ENCODE peak calls at places on chromosomes 12 and 14, in four cellular contexts. L, K, B and F are unnamed samples.
A peak's percentile ranks its signal among the peaks of the same experiment; 100 is the strongest.

GRCh38 chr12:122079038-122079531 is 529 bp downstream of the MLXIP start:
- DNase-seq in L (peak; percentile 62), K (no peak), B (no peak), F (no peak)

GRCh38 chr12:95102916-95103671 is 29.7 kb upstream of the NR2C1 start:
- DNase-seq in L (peak; percentile 95), K (peak; percentile 94), B (no peak), F (peak; percentile 9)

GRCh38 chr12:116717466-116718457 is 20.1 kb downstream of the SPRING1 start:
- DNase-seq in L (no peak), K (no peak), B (peak; percentile 75), F (no peak)

GRCh38 chr12:119911147-119911546 is 34.0 kb upstream of the CIT start:
- DNase-seq in L (peak; percentile 88), K (peak; percentile 2), B (no peak), F (no peak)

GRCh38 chr12:22018860-22019259 is 27.2 kb upstream of the CMAS start:
- DNase-seq in L (no peak), K (no peak), B (no peak), F (peak; percentile 34)

GRCh38 chr12:12480074-12480473 is 82.6 kb downstream of the DUSP16 start:
- DNase-seq in L (no peak), K (no peak), B (no peak), F (no peak)

GRCh38 chr14:94390372-94391086 is 2.1 kb upstream of the SERPINA1 start:
- DNase-seq in L (no peak), K (no peak), B (peak; percentile 69), F (no peak)

GRCh38 chr14:77131206-77131605 is 10.4 kb downstream of the ZDHHC22 start:
- DNase-seq in L (no peak), K (no peak), B (no peak), F (no peak)

GRCh38 chr12:18158774-18159557 is 69.0 kb upstream of the RERGL start:
- DNase-seq in L (no peak), K (no peak), B (no peak), F (no peak)

GRCh38 chr12:15928345-15928744 is 17.2 kb downstream of the DERA start:
- DNase-seq in L (peak; percentile 82), K (peak; percentile 70), B (no peak), F (no peak)

GRCh38 chr12:96189781-96190180 is 4.4 kb upstream of the ELK3 start:
- DNase-seq in L (no peak), K (no peak), B (no peak), F (no peak)
- H3K4me3 ChIP-seq in L (no peak overlapping the region), K (no peak overlapping the region), B (no peak overlapping the region), F (no peak overlapping the region)

GRCh38 chr12:52278530-52278929 is 4.1 kb downstream of the KRT86 start:
- DNase-seq in L (no peak), K (no peak), B (no peak), F (no peak)

GRCh38 chr12:52280796-52281560 is 6.5 kb downstream of the KRT86 start:
- DNase-seq in L (peak; percentile 98), K (peak; percentile 85), B (peak; percentile 40), F (no peak)

GRCh38 chr12:52280319-52280795 is 5.9 kb downstream of the KRT86 start:
- DNase-seq in L (peak; percentile 94), K (peak; percentile 75), B (no peak), F (no peak)

GRCh38 chr12:52278931-52279682 is 4.7 kb downstream of the KRT86 start:
- DNase-seq in L (peak; percentile 90), K (no peak), B (peak; percentile 71), F (peak; percentile 32)

GRCh38 chr12:52279683-52280318 is 5.4 kb downstream of the KRT86 start:
- DNase-seq in L (peak; percentile 88), K (peak; percentile 64), B (no peak), F (no peak)
- H3K4me3 ChIP-seq in L (peak overlapping the region; percentile 23), K (no peak overlapping the region), B (no peak overlapping the region), F (no peak overlapping the region)

GRCh38 chr12:5576011-5576410 is 144.1 kb downstream of the NTF3 start:
- DNase-seq in L (no peak), K (no peak), B (no peak), F (no peak)

GRCh38 chr12:5567021-5567744 is 135.3 kb downstream of the NTF3 start:
- DNase-seq in L (no peak), K (no peak), B (peak; percentile 69), F (no peak)

GRCh38 chr12:5568325-5568981 is 136.5 kb downstream of the NTF3 start:
- DNase-seq in L (no peak), K (no peak), B (no peak), F (no peak)

GRCh38 chr12:5573390-5573789 is 141.5 kb downstream of the NTF3 start:
- DNase-seq in L (no peak), K (no peak), B (no peak), F (no peak)

DNA sequence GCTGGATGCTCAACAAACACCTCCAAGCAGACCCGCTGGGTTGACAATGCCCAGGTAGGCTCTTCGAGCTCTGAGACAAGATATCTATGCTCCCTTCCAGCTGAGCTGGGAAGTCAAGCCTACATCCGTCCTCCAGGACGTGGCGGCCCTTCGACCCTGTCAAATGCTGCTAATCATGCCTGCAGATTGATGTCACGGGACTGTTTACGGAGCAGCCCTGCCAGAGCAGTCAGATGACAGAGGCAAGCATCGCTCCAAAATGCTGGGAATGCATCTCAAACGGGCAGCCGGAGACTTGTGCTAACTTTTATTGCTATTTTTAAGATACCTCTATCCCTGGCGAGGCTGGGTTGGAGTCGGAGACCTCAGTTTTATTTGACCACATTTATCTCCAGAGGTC is 139.2 kb downstream of the NTF3 start:
- DNase-seq in L (peak; percentile 27), K (no peak), B (no peak), F (no peak)
- H3K4me3 ChIP-seq in L (no peak overlapping the region), K (no peak overlapping the region), B (no peak overlapping the region), F (no peak overlapping the region)

DNA sequence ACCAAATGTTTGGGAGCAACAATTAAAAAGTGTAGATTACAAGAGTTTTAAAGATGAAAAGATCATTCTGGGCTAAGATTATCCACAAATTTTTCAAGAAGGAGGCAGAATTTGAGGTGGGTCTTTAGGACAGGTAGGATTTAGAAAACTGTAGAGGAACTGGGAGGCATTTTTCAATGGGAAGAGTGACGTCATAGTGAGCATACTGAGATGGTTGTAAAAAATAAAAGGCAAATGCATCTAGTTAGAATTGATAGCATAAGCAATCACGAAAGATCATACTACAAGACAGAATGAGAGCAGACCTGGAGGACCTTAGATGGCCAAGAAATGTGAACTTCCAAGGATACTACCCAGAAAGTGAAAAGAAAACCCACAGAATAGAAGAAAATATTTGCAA is 131.6 kb upstream of the G2E3 start:
- DNase-seq in L (no peak), K (no peak), B (no peak), F (no peak)
- H3K4me3 ChIP-seq in L (no peak overlapping the region), K (no peak overlapping the region), B (no peak overlapping the region), F (no peak overlapping the region)

GRCh38 chr14:37420622-37421021 is 174.4 kb downstream of the FOXA1 start:
- DNase-seq in L (no peak), K (no peak), B (no peak), F (no peak)
- H3K4me3 ChIP-seq in L (no peak overlapping the region), K (no peak overlapping the region), B (no peak overlapping the region), F (no peak overlapping the region)